ENCODE peak calls at places on chromosomes 4 and X, in ten cellular contexts. D, V, K, O, S, W, A, G, Z and T are unnamed samples.

GRCh38 chrX:2715066-2715600 is 24.0 kb downstream of the CD99 start:
- DNase-seq in S (no peak), D (no peak), Z (no peak), G (no peak), A (no peak), V (no peak), W (no peak), O (no peak), K (no peak), T (no peak)

GRCh38 chrX:130091976-130092522 is 18.2 kb downstream of the ELF4 start:
- DNase-seq in G (no peak), W (no peak), S (no peak), V (no peak), O (no peak), Z (no peak), D (peak), A (no peak), K (no peak), T (no peak)

GRCh38 chr4:113539408-113539807 is 222.1 kb downstream of the CAMK2D start:
- DNase-seq in D (no peak), K (peak), S (no peak), G (no peak), W (peak), A (no peak), Z (peak), V (no peak), O (peak), T (peak)

GRCh38 chrX:12007881-12008280 is 130.4 kb upstream of the FRMPD4 start:
- DNase-seq in S (no peak), A (no peak), W (peak), D (no peak), O (peak), Z (peak), G (no peak), V (no peak), K (peak), T (peak)

GRCh38 chr4:109432676-109433075 is 939 bp upstream of the SEC24B start:
- DNase-seq in W (peak), G (no peak), V (no peak), A (no peak), D (no peak), O (peak), K (peak), S (no peak), Z (peak), T (peak)

GRCh38 chr4:7158991-7159390 is 33.3 kb upstream of the SORCS2 start:
- DNase-seq in D (no peak), G (peak), S (no peak), K (no peak), Z (no peak), O (no peak), A (peak), W (no peak), V (no peak), T (no peak)

GRCh38 chr4:38691251-38692008 is 27.4 kb downstream of the KLF3 start:
- DNase-seq in A (no peak), Z (no peak), K (peak), D (peak), V (peak), S (no peak), G (no peak), W (no peak), O (no peak), T (peak)

GRCh38 chrX:129188223-129188622 is 335.1 kb downstream of the SMARCA1 start:
- DNase-seq in W (no peak), S (no peak), D (no peak), A (no peak), K (no peak), Z (no peak), O (no peak), G (no peak), V (no peak), T (no peak)

GRCh38 chr4:100574607-100575006 is 56.8 kb upstream of the EMCN start:
- DNase-seq in O (no peak), G (no peak), D (no peak), A (no peak), W (no peak), K (no peak), S (no peak), V (no peak), Z (no peak), T (no peak)

GRCh38 chr4:100581337-100581736 is 63.5 kb upstream of the EMCN start:
- DNase-seq in W (peak), Z (peak), A (no peak), G (no peak), D (no peak), O (no peak), V (no peak), K (no peak), S (peak), T (no peak)

GRCh38 chr4:100582146-100582545 is 64.3 kb upstream of the EMCN start:
- DNase-seq in W (no peak), V (no peak), O (no peak), Z (no peak), A (no peak), G (no peak), S (no peak), D (no peak), K (no peak), T (no peak)

DNA sequence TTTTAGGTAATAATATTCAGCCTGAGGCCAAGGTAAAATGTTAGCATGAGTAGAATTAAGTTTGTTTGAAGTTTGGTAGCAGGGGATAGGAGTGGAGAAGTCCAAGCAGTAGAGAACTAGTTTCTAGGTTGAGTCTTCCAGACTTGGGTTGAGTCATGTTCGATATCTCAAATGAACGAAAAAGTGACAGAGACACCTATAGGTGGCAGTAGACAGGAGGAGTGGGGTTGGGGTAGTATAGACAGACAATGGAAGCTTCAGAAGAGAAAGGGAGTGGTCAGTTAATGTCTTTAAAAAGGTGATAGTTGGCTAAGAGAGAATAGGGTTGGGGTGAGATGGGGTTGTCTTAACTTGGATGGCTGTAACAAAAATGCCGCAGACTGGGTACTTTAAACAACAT is 58.7 kb upstream of the EMCN start:
- DNase-seq in O (no peak), Z (no peak), S (no peak), D (no peak), K (no peak), W (no peak), A (no peak), G (no peak), V (no peak), T (no peak)
- TF ChIP-seq CTCF in O (no peak), Z (no peak), S (no peak), D (no peak), K (no peak), W (no peak), A (no peak), G (no peak), V (no peak), T (no peak)

GRCh38 chr4:150582101-150582565 is at the start of gene MAB21L2:
- DNase-seq in Z (no peak), O (no peak), V (no peak), G (no peak), K (peak), W (no peak), A (no peak), S (no peak), D (no peak), T (peak)

GRCh38 chr4:150584198-150584593 is 2.2 kb downstream of the MAB21L2 start:
- DNase-seq in D (no peak), K (no peak), G (no peak), W (no peak), Z (no peak), S (no peak), O (no peak), V (no peak), A (no peak), T (no peak)

GRCh38 chr4:150583287-150584197 is 1.6 kb downstream of the MAB21L2 start:
- DNase-seq in V (peak), K (peak), W (no peak), D (no peak), G (no peak), O (peak), Z (no peak), S (no peak), A (peak), T (peak)

GRCh38 chr4:150581611-150582010 is 340 bp upstream of the MAB21L2 start:
- DNase-seq in S (no peak), A (no peak), G (no peak), Z (no peak), O (peak), K (peak), V (no peak), W (no peak), D (no peak), T (peak)

GRCh38 chr4:150582881-150583286 is 933 bp downstream of the MAB21L2 start:
- DNase-seq in W (no peak), S (no peak), V (no peak), K (peak), Z (no peak), O (peak), G (no peak), A (peak), D (no peak), T (peak)
- H3K4me3 ChIP-seq in W (no peak), S (no peak), V (peak), K (peak), Z (no peak), O (peak), G (peak), A (no peak), D (peak), T (peak)

GRCh38 chr4:107094332-107094731 is 58.2 kb upstream of the DKK2 start:
- DNase-seq in D (no peak), O (peak), K (peak), V (no peak), S (no peak), G (no peak), A (no peak), W (peak), Z (peak), T (peak)
- TF ChIP-seq CTCF in D (no peak), O (peak), K (peak), V (no peak), S (no peak), G (no peak), A (no peak), W (peak), Z (peak), T (peak)

GRCh38 chr4:622996-623913 is 2.1 kb upstream of the PDE6B start:
- DNase-seq in W (no peak), V (no peak), D (no peak), K (no peak), S (no peak), Z (no peak), G (no peak), O (no peak), A (no peak), T (no peak)

GRCh38 chr4:625631-626031 is 258 bp downstream of the PDE6B start:
- DNase-seq in Z (no peak), G (no peak), A (no peak), D (no peak), K (no peak), O (no peak), S (no peak), W (no peak), V (no peak), T (no peak)

GRCh38 chr4:626201-627091 is 1.1 kb downstream of the PDE6B start:
- DNase-seq in V (no peak), G (no peak), A (no peak), S (no peak), W (no peak), O (no peak), D (no peak), K (no peak), Z (no peak), T (no peak)

GRCh38 chr4:623914-624626 is 1.3 kb upstream of the PDE6B start:
- DNase-seq in S (no peak), W (no peak), G (no peak), Z (no peak), K (no peak), A (no peak), D (no peak), V (no peak), O (no peak), T (no peak)

GRCh38 chr4:624705-625590 is at the start of gene PDE6B:
- DNase-seq in D (no peak), S (no peak), K (no peak), G (no peak), A (no peak), O (no peak), Z (no peak), V (no peak), W (no peak), T (no peak)
- H3K4me3 ChIP-seq in D (no peak), S (no peak), K (no peak), G (no peak), A (no peak), O (no peak), Z (no peak), V (no peak), W (no peak), T (no peak)

DNA sequence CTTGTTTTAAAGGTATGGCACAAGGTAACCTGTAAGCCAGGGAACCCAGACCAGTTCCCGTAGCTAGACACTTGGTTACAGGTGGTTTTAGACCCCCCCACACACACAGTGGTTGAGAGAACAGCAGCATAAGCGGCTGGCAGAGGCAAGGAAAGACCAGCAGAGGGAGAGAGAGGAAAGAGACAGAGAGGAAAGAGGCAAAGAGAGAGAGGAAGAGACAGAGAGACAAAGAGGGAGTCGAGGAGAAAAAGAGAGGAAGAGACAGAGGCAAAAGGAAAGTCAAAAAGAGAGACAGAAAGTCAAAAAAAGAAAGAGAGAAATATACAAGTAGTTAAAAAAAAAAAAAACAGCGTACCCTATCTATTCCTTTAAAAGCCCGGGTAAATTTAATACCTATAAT is 19.5 kb upstream of the PCSK1N start:
- DNase-seq in K (no peak), D (no peak), A (no peak), G (no peak), V (no peak), S (no peak), W (peak), Z (peak), O (no peak), T (peak)
- TF ChIP-seq CTCF in K (no peak), D (no peak), A (no peak), G (no peak), V (no peak), S (no peak), W (no peak), Z (peak), O (peak), T (peak)

DNA sequence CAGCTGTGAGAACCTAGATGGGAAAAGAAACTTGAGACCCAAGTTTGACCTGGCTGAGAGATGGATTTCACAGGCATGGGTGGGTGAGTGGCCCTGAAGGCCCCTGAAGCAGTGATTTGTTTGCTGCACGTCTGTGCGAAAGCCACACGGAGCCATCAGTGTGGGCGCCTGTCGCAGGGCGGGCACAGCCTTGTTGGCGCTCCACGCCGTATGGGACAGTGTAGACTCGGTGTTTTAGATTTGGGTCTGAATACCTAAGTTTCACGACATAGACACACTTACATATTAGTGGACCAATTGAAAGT is 21.9 kb upstream of the UVSSA start:
- DNase-seq in O (no peak), A (peak), S (no peak), G (no peak), D (no peak), V (no peak), W (no peak), Z (no peak), K (no peak), T (no peak)
- H3K4me3 ChIP-seq in O (no peak), A (no peak), S (no peak), G (no peak), D (no peak), V (no peak), W (no peak), Z (no peak), K (no peak), T (no peak)

DNA sequence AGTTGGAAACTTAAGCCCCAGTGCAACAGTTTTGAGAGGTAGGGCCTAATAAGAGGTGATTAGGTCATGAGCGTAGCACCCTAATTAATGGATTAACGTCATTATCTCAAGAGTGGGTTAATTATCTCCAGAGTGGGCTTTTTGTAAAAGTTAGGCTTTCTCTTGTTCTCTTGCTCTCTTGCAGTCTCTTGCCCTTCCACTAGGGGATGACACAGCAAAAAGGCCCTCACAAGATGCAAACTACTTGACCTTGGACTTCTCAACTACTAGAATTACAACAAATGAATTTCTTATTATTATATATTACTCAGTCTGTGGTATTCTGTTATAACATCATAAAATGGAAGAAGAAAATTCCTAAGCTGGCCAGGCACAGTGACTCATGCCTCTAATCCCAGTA is 22.1 kb upstream of the NDST3 start:
- DNase-seq in G (no peak), W (no peak), O (no peak), Z (no peak), D (no peak), V (no peak), S (no peak), A (no peak), K (peak), T (no peak)
- TF ChIP-seq CTCF in G (no peak), W (peak), O (peak), Z (peak), D (no peak), V (no peak), S (no peak), A (no peak), K (peak), T (peak)

GRCh38 chrX:154113729-154114128 is 16.2 kb upstream of the MECP2 start:
- DNase-seq in G (no peak), V (no peak), A (no peak), K (no peak), D (no peak), O (no peak), Z (no peak), W (no peak), S (no peak), T (no peak)
- H3K4me3 ChIP-seq in G (no peak), V (no peak), A (no peak), K (no peak), D (no peak), O (no peak), Z (no peak), W (no peak), S (no peak), T (no peak)